ENCODE peak calls at places on chromosomes 2 and 18, in ten cellular contexts. H is cardiac fibroblast, V is brain microvascular endothelial cell, Z is AG08395, W is NCI-H1092 treated with DMSO at 0.1 percent for 48 hours, F is head of caudate nucleus, L is HTR-8/SVneo, Y is pons, I is B cell, T is iris pigment epithelial cell. N is an unnamed sample.

GRCh38 chr2:222306393-222307137 is 7.8 kb upstream of the PAX3 start:
- DNase-seq in H (no peak), V (no peak), Z (no peak), W (no peak), F (no peak), L (no peak), Y (no peak), I (no peak), T (no peak), N (no peak)

GRCh38 chr18:10838594-10838993 is 310.8 kb downstream of the PIEZO2 start:
- DNase-seq in H (peak), V (peak), Z (no peak), W (no peak), F (no peak), L (no peak), Y (no peak), I (no peak), T (peak), N (no peak)

GRCh38 chr2:109066917-109067828 is 61.8 kb upstream of the SH3RF3 start:
- DNase-seq in H (no peak), V (no peak), Z (no peak), W (no peak), F (peak), L (no peak), Y (no peak), I (no peak), T (no peak), N (no peak)

GRCh38 chr2:8119782-8120551 is 561.9 kb upstream of the ID2 start:
- DNase-seq in H (peak), V (no peak), Z (peak), W (no peak), F (no peak), L (no peak), Y (peak), I (no peak), T (peak), N (no peak)

GRCh38 chr18:58784601-58785137 is 80.0 kb upstream of the ZNF532 start:
- DNase-seq in H (peak), V (no peak), Z (no peak), W (no peak), F (peak), L (no peak), Y (no peak), I (no peak), T (no peak), N (no peak)

GRCh38 chr2:236682651-236683422 is 113.2 kb downstream of the ACKR3 start:
- DNase-seq in H (no peak), V (no peak), Z (peak), W (no peak), F (no peak), L (no peak), Y (no peak), I (no peak), T (no peak), N (no peak)

GRCh38 chr2:242027676-242028450 is 158.3 kb downstream of the RTP5 start:
- DNase-seq in H (no peak), V (no peak), Z (no peak), W (no peak), F (no peak), L (no peak), Y (no peak), I (no peak), T (no peak), N (no peak)

GRCh38 chr2:118865106-118865505 is 17.7 kb upstream of the EN1 start:
- DNase-seq in H (peak), V (peak), Z (peak), W (peak), F (peak), L (peak), Y (peak), I (peak), T (peak), N (peak)

N was measured in SK-N-SH.